ENCODE peak calls at places on chromosomes 13 and 19, in nine cellular contexts. One of them, this sample, is unnamed.

GRCh38 chr13:80251403-80251802 is 89.5 kb downstream of the SPRY2 start:
- DNase-seq in nephron progenitor cell: no peak
- DNase-seq in GM12865: peak
- DNase-seq in choroid plexus epithelial cell: peak
- DNase-seq in IMR-90: peak
- DNase-seq in AG09319: no peak
- DNase-seq in HL-60: peak
- DNase-seq in cardiac muscle cell: peak
- DNase-seq in endodermal cell: no peak
- DNase-seq in this sample: no peak

GRCh38 chr19:16363133-16363851 is 38.7 kb downstream of the KLF2 start:
- DNase-seq in nephron progenitor cell: no peak
- DNase-seq in AG09319: no peak
- DNase-seq in choroid plexus epithelial cell: no peak
- DNase-seq in endodermal cell: no peak
- DNase-seq in IMR-90: no peak
- DNase-seq in HL-60: no peak
- DNase-seq in GM12865: no peak
- DNase-seq in cardiac muscle cell: no peak
- DNase-seq in this sample: no peak

GRCh38 chr13:89393758-89394157 is 1722.6 kb downstream of the SLITRK5 start:
- DNase-seq in IMR-90: no peak
- DNase-seq in GM12865: no peak
- DNase-seq in nephron progenitor cell: no peak
- DNase-seq in AG09319: no peak
- DNase-seq in endodermal cell: no peak
- DNase-seq in HL-60: no peak
- DNase-seq in choroid plexus epithelial cell: peak
- DNase-seq in cardiac muscle cell: no peak
- DNase-seq in this sample: no peak

GRCh38 chr19:41882568-41883462 is at the start of gene ARHGEF1:
- DNase-seq in GM12865: peak
- DNase-seq in choroid plexus epithelial cell: no peak
- DNase-seq in nephron progenitor cell: peak
- DNase-seq in AG09319: no peak
- DNase-seq in HL-60: no peak
- DNase-seq in cardiac muscle cell: peak
- DNase-seq in IMR-90: no peak
- DNase-seq in endodermal cell: peak
- DNase-seq in this sample: no peak

GRCh38 chr13:112891477-112892401 is 77.3 kb upstream of the MCF2L start:
- DNase-seq in IMR-90: no peak
- DNase-seq in HL-60: no peak
- DNase-seq in GM12865: no peak
- DNase-seq in choroid plexus epithelial cell: no peak
- DNase-seq in cardiac muscle cell: no peak
- DNase-seq in nephron progenitor cell: no peak
- DNase-seq in AG09319: no peak
- DNase-seq in endodermal cell: peak
- DNase-seq in this sample: no peak

GRCh38 chr19:2246801-2247361 is 2.2 kb upstream of the AMH start:
- DNase-seq in endodermal cell: no peak
- DNase-seq in HL-60: no peak
- DNase-seq in cardiac muscle cell: no peak
- DNase-seq in IMR-90: peak
- DNase-seq in AG09319: no peak
- DNase-seq in GM12865: no peak
- DNase-seq in nephron progenitor cell: no peak
- DNase-seq in choroid plexus epithelial cell: peak
- DNase-seq in this sample: no peak

GRCh38 chr13:98405107-98405571 is 171.8 kb downstream of the STK24 start:
- DNase-seq in endodermal cell: peak
- DNase-seq in HL-60: no peak
- DNase-seq in choroid plexus epithelial cell: peak
- DNase-seq in GM12865: no peak
- DNase-seq in IMR-90: no peak
- DNase-seq in AG09319: no peak
- DNase-seq in cardiac muscle cell: peak
- DNase-seq in nephron progenitor cell: peak
- DNase-seq in this sample: peak

GRCh38 chr19:34269489-34269888 is 15.1 kb downstream of the GARRE1 start:
- DNase-seq in IMR-90: no peak
- DNase-seq in GM12865: peak
- DNase-seq in choroid plexus epithelial cell: no peak
- DNase-seq in cardiac muscle cell: no peak
- DNase-seq in HL-60: no peak
- DNase-seq in nephron progenitor cell: no peak
- DNase-seq in AG09319: no peak
- DNase-seq in endodermal cell: no peak
- DNase-seq in this sample: no peak

GRCh38 chr13:113774177-113775107 is 15.4 kb downstream of the TMEM255B start:
- DNase-seq in GM12865: no peak
- DNase-seq in choroid plexus epithelial cell: no peak
- DNase-seq in cardiac muscle cell: no peak
- DNase-seq in endodermal cell: no peak
- DNase-seq in AG09319: no peak
- DNase-seq in HL-60: no peak
- DNase-seq in IMR-90: peak
- DNase-seq in nephron progenitor cell: no peak
- DNase-seq in this sample: no peak

GRCh38 chr13:23472189-23472588 is 38.7 kb upstream of the SACS start:
- DNase-seq in HL-60: no peak
- DNase-seq in nephron progenitor cell: no peak
- DNase-seq in endodermal cell: no peak
- DNase-seq in cardiac muscle cell: no peak
- DNase-seq in AG09319: no peak
- DNase-seq in choroid plexus epithelial cell: no peak
- DNase-seq in IMR-90: no peak
- DNase-seq in GM12865: no peak
- DNase-seq in this sample: no peak

GRCh38 chr19:46848389-46848788 is 2.3 kb downstream of the AP2S1 start:
- DNase-seq in AG09319: no peak
- DNase-seq in HL-60: no peak
- DNase-seq in endodermal cell: no peak
- DNase-seq in nephron progenitor cell: no peak
- DNase-seq in cardiac muscle cell: no peak
- DNase-seq in IMR-90: no peak
- DNase-seq in choroid plexus epithelial cell: no peak
- DNase-seq in GM12865: no peak
- DNase-seq in this sample: no peak

GRCh38 chr13:42820450-42820849 is 39.1 kb downstream of the FAM216B start:
- DNase-seq in AG09319: no peak
- DNase-seq in IMR-90: no peak
- DNase-seq in cardiac muscle cell: no peak
- DNase-seq in endodermal cell: no peak
- DNase-seq in nephron progenitor cell: no peak
- DNase-seq in HL-60: no peak
- DNase-seq in GM12865: no peak
- DNase-seq in choroid plexus epithelial cell: no peak
- DNase-seq in this sample: no peak

GRCh38 chr13:114222461-114222968 is 12.2 kb upstream of the CDC16 start:
- DNase-seq in GM12865: peak
- DNase-seq in cardiac muscle cell: peak
- DNase-seq in nephron progenitor cell: no peak
- DNase-seq in HL-60: peak
- DNase-seq in endodermal cell: no peak
- DNase-seq in AG09319: no peak
- DNase-seq in IMR-90: peak
- DNase-seq in choroid plexus epithelial cell: peak
- DNase-seq in this sample: no peak

GRCh38 chr13:95485518-95486144 is 66.9 kb upstream of the CLDN10 start:
- DNase-seq in GM12865: no peak
- DNase-seq in endodermal cell: no peak
- DNase-seq in IMR-90: no peak
- DNase-seq in nephron progenitor cell: no peak
- DNase-seq in cardiac muscle cell: no peak
- DNase-seq in AG09319: no peak
- DNase-seq in HL-60: no peak
- DNase-seq in choroid plexus epithelial cell: no peak
- DNase-seq in this sample: no peak

GRCh38 chr13:101474419-101474957 is 22.0 kb downstream of the ITGBL1 start:
- DNase-seq in AG09319: peak
- DNase-seq in choroid plexus epithelial cell: peak
- DNase-seq in IMR-90: peak
- DNase-seq in HL-60: no peak
- DNase-seq in endodermal cell: peak
- DNase-seq in GM12865: no peak
- DNase-seq in cardiac muscle cell: peak
- DNase-seq in nephron progenitor cell: peak
- DNase-seq in this sample: peak

GRCh38 chr19:34067861-34068271 is 104.4 kb upstream of the LSM14A start:
- DNase-seq in endodermal cell: no peak
- DNase-seq in GM12865: no peak
- DNase-seq in nephron progenitor cell: no peak
- DNase-seq in IMR-90: peak
- DNase-seq in choroid plexus epithelial cell: no peak
- DNase-seq in cardiac muscle cell: no peak
- DNase-seq in HL-60: no peak
- DNase-seq in AG09319: no peak
- DNase-seq in this sample: no peak

GRCh38 chr19:2551864-2552185 is 75.9 kb downstream of the GADD45B start:
- DNase-seq in AG09319: no peak
- DNase-seq in cardiac muscle cell: no peak
- DNase-seq in nephron progenitor cell: no peak
- DNase-seq in HL-60: no peak
- DNase-seq in IMR-90: no peak
- DNase-seq in endodermal cell: no peak
- DNase-seq in GM12865: no peak
- DNase-seq in choroid plexus epithelial cell: no peak
- DNase-seq in this sample: no peak

GRCh38 chr19:54154603-54155345 is 4.7 kb downstream of the LENG1 start:
- DNase-seq in HL-60: no peak
- DNase-seq in choroid plexus epithelial cell: no peak
- DNase-seq in AG09319: no peak
- DNase-seq in cardiac muscle cell: no peak
- DNase-seq in nephron progenitor cell: no peak
- DNase-seq in IMR-90: no peak
- DNase-seq in endodermal cell: no peak
- DNase-seq in GM12865: no peak
- DNase-seq in this sample: no peak

GRCh38 chr13:71605744-71606143 is 261.3 kb downstream of the DACH1 start:
- DNase-seq in cardiac muscle cell: no peak
- DNase-seq in AG09319: no peak
- DNase-seq in IMR-90: no peak
- DNase-seq in nephron progenitor cell: no peak
- DNase-seq in endodermal cell: no peak
- DNase-seq in HL-60: no peak
- DNase-seq in choroid plexus epithelial cell: no peak
- DNase-seq in GM12865: no peak
- DNase-seq in this sample: no peak

GRCh38 chr13:46795321-46795720 is 1.6 kb downstream of the ESD start:
- DNase-seq in GM12865: no peak
- DNase-seq in AG09319: no peak
- DNase-seq in endodermal cell: no peak
- DNase-seq in cardiac muscle cell: no peak
- DNase-seq in HL-60: no peak
- DNase-seq in choroid plexus epithelial cell: no peak
- DNase-seq in nephron progenitor cell: no peak
- DNase-seq in IMR-90: no peak
- DNase-seq in this sample: no peak

GRCh38 chr19:29992233-29992867 is 50.3 kb downstream of the URI1 start:
- DNase-seq in IMR-90: no peak
- DNase-seq in HL-60: no peak
- DNase-seq in cardiac muscle cell: no peak
- DNase-seq in nephron progenitor cell: no peak
- DNase-seq in choroid plexus epithelial cell: no peak
- DNase-seq in GM12865: no peak
- DNase-seq in AG09319: no peak
- DNase-seq in endodermal cell: no peak
- DNase-seq in this sample: no peak

GRCh38 chr19:29983568-29983967 is 41.5 kb downstream of the URI1 start:
- DNase-seq in choroid plexus epithelial cell: no peak
- DNase-seq in HL-60: no peak
- DNase-seq in GM12865: no peak
- DNase-seq in IMR-90: no peak
- DNase-seq in endodermal cell: no peak
- DNase-seq in cardiac muscle cell: no peak
- DNase-seq in AG09319: no peak
- DNase-seq in nephron progenitor cell: no peak
- DNase-seq in this sample: no peak

DNA sequence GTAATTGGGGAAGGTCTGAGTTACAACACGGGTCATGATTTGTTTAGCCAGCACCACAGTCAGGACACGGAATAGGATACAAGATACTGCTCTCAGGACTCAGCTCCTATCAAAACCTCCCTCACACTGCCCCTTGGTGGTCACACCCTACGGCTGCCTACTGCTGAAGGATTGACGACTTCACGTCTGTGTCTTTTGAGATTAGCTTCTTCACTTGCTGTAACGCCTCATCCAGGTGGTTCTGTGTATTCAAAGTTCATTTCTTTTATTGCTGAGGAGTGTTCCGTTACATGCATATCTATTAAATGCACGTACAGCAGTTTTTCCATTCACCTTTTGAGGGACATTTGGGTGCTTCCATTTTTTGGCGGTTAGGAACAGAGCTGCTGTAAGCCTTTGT is 46.3 kb downstream of the URI1 start:
- DNase-seq in AG09319: no peak
- DNase-seq in HL-60: no peak
- DNase-seq in nephron progenitor cell: no peak
- DNase-seq in GM12865: no peak
- DNase-seq in IMR-90: no peak
- DNase-seq in endodermal cell: peak
- DNase-seq in cardiac muscle cell: no peak
- DNase-seq in choroid plexus epithelial cell: no peak
- DNase-seq in this sample: no peak
- TF ChIP-seq CTCF in AG09319: no peak
- TF ChIP-seq CTCF in HL-60: no peak
- TF ChIP-seq CTCF in nephron progenitor cell: no peak
- TF ChIP-seq CTCF in GM12865: no peak
- TF ChIP-seq CTCF in IMR-90: no peak
- TF ChIP-seq CTCF in endodermal cell: peak
- TF ChIP-seq CTCF in cardiac muscle cell: no peak
- TF ChIP-seq CTCF in choroid plexus epithelial cell: no peak
- TF ChIP-seq CTCF in this sample: no peak

GRCh38 chr19:27774827-27775226 is 1438.1 kb downstream of the UQCRFS1 start:
- DNase-seq in HL-60: peak
- DNase-seq in AG09319: no peak
- DNase-seq in nephron progenitor cell: no peak
- DNase-seq in choroid plexus epithelial cell: peak
- DNase-seq in GM12865: peak
- DNase-seq in cardiac muscle cell: no peak
- DNase-seq in endodermal cell: peak
- DNase-seq in IMR-90: no peak
- DNase-seq in this sample: no peak
- TF ChIP-seq CTCF in HL-60: peak
- TF ChIP-seq CTCF in AG09319: no peak
- TF ChIP-seq CTCF in nephron progenitor cell: no peak
- TF ChIP-seq CTCF in choroid plexus epithelial cell: peak
- TF ChIP-seq CTCF in GM12865: peak
- TF ChIP-seq CTCF in cardiac muscle cell: peak
- TF ChIP-seq CTCF in endodermal cell: peak
- TF ChIP-seq CTCF in IMR-90: peak
- TF ChIP-seq CTCF in this sample: no peak

GRCh38 chr19:4791183-4792018 is at the start of gene FEM1A:
- DNase-seq in HL-60: peak
- DNase-seq in AG09319: peak
- DNase-seq in endodermal cell: peak
- DNase-seq in GM12865: peak
- DNase-seq in cardiac muscle cell: peak
- DNase-seq in IMR-90: peak
- DNase-seq in choroid plexus epithelial cell: peak
- DNase-seq in nephron progenitor cell: peak
- DNase-seq in this sample: peak
- TF ChIP-seq CTCF in HL-60: peak
- TF ChIP-seq CTCF in AG09319: peak
- TF ChIP-seq CTCF in endodermal cell: peak
- TF ChIP-seq CTCF in GM12865: peak
- TF ChIP-seq CTCF in cardiac muscle cell: peak
- TF ChIP-seq CTCF in IMR-90: peak
- TF ChIP-seq CTCF in choroid plexus epithelial cell: peak
- TF ChIP-seq CTCF in nephron progenitor cell: peak
- TF ChIP-seq CTCF in this sample: peak

GRCh38 chr19:38869836-38870607 is 8.1 kb downstream of the RINL start:
- DNase-seq in HL-60: peak
- DNase-seq in endodermal cell: peak
- DNase-seq in IMR-90: peak
- DNase-seq in cardiac muscle cell: peak
- DNase-seq in AG09319: no peak
- DNase-seq in GM12865: peak
- DNase-seq in nephron progenitor cell: peak
- DNase-seq in choroid plexus epithelial cell: peak
- DNase-seq in this sample: peak
- TF ChIP-seq CTCF in HL-60: peak
- TF ChIP-seq CTCF in endodermal cell: peak
- TF ChIP-seq CTCF in IMR-90: peak
- TF ChIP-seq CTCF in cardiac muscle cell: peak
- TF ChIP-seq CTCF in AG09319: peak
- TF ChIP-seq CTCF in GM12865: peak
- TF ChIP-seq CTCF in nephron progenitor cell: peak
- TF ChIP-seq CTCF in choroid plexus epithelial cell: peak
- TF ChIP-seq CTCF in this sample: peak